ENCODE peak calls at places on chromosomes 3 and 15, in nine cellular contexts. One of them, this sample, is unnamed.

GRCh38 chr15:86915811-86916331 is 836.2 kb downstream of the AGBL1 start:
- DNase-seq in HCT116: no peak
- DNase-seq in Peyer's patch: no peak
- DNase-seq in naive thymus-derived CD4-positive, alpha-beta T cell: no peak
- DNase-seq in LNCaP clone FGC: peak
- DNase-seq in kidney epithelial cell: peak
- DNase-seq in small intestine: peak
- DNase-seq in bronchial epithelial cell: peak
- DNase-seq in CD8-positive, alpha-beta T cell: no peak
- DNase-seq in this sample: peak

GRCh38 chr3:111236833-111237713 is 165.5 kb downstream of the NECTIN3 start:
- DNase-seq in kidney epithelial cell: peak
- DNase-seq in HCT116: no peak
- DNase-seq in bronchial epithelial cell: peak
- DNase-seq in Peyer's patch: no peak
- DNase-seq in CD8-positive, alpha-beta T cell: no peak
- DNase-seq in naive thymus-derived CD4-positive, alpha-beta T cell: no peak
- DNase-seq in LNCaP clone FGC: no peak
- DNase-seq in small intestine: no peak
- DNase-seq in this sample: no peak

GRCh38 chr3:63955830-63956545 is 43.8 kb upstream of the SCAANT1 start:
- DNase-seq in kidney epithelial cell: no peak
- DNase-seq in naive thymus-derived CD4-positive, alpha-beta T cell: no peak
- DNase-seq in Peyer's patch: no peak
- DNase-seq in small intestine: no peak
- DNase-seq in CD8-positive, alpha-beta T cell: no peak
- DNase-seq in HCT116: no peak
- DNase-seq in LNCaP clone FGC: no peak
- DNase-seq in bronchial epithelial cell: no peak
- DNase-seq in this sample: no peak

GRCh38 chr3:73490453-73491311 is 134.1 kb downstream of the PDZRN3 start:
- DNase-seq in bronchial epithelial cell: no peak
- DNase-seq in small intestine: no peak
- DNase-seq in naive thymus-derived CD4-positive, alpha-beta T cell: no peak
- DNase-seq in HCT116: no peak
- DNase-seq in kidney epithelial cell: no peak
- DNase-seq in LNCaP clone FGC: no peak
- DNase-seq in CD8-positive, alpha-beta T cell: no peak
- DNase-seq in Peyer's patch: no peak
- DNase-seq in this sample: peak

GRCh38 chr3:9713142-9713541 is 9.5 kb downstream of the CPNE9 start:
- DNase-seq in bronchial epithelial cell: no peak
- DNase-seq in kidney epithelial cell: no peak
- DNase-seq in small intestine: no peak
- DNase-seq in LNCaP clone FGC: no peak
- DNase-seq in CD8-positive, alpha-beta T cell: no peak
- DNase-seq in HCT116: no peak
- DNase-seq in naive thymus-derived CD4-positive, alpha-beta T cell: no peak
- DNase-seq in Peyer's patch: no peak
- DNase-seq in this sample: no peak

GRCh38 chr3:132448211-132448961 is 31.1 kb downstream of the DNAJC13 start:
- DNase-seq in kidney epithelial cell: no peak
- DNase-seq in naive thymus-derived CD4-positive, alpha-beta T cell: no peak
- DNase-seq in HCT116: no peak
- DNase-seq in Peyer's patch: no peak
- DNase-seq in bronchial epithelial cell: no peak
- DNase-seq in small intestine: no peak
- DNase-seq in CD8-positive, alpha-beta T cell: no peak
- DNase-seq in LNCaP clone FGC: no peak
- DNase-seq in this sample: no peak

GRCh38 chr15:72782993-72783562 is 480 bp downstream of the ADPGK start:
- DNase-seq in Peyer's patch: peak
- DNase-seq in naive thymus-derived CD4-positive, alpha-beta T cell: peak
- DNase-seq in LNCaP clone FGC: no peak
- DNase-seq in CD8-positive, alpha-beta T cell: peak
- DNase-seq in kidney epithelial cell: no peak
- DNase-seq in small intestine: peak
- DNase-seq in bronchial epithelial cell: peak
- DNase-seq in HCT116: no peak
- DNase-seq in this sample: no peak

GRCh38 chr3:113629941-113630340 is 66.5 kb downstream of the USF3 start:
- DNase-seq in LNCaP clone FGC: no peak
- DNase-seq in Peyer's patch: no peak
- DNase-seq in HCT116: no peak
- DNase-seq in naive thymus-derived CD4-positive, alpha-beta T cell: no peak
- DNase-seq in kidney epithelial cell: no peak
- DNase-seq in CD8-positive, alpha-beta T cell: no peak
- DNase-seq in bronchial epithelial cell: no peak
- DNase-seq in small intestine: no peak
- DNase-seq in this sample: no peak

GRCh38 chr15:62845239-62846126 is 197.1 kb upstream of the TPM1 start:
- DNase-seq in kidney epithelial cell: no peak
- DNase-seq in bronchial epithelial cell: no peak
- DNase-seq in HCT116: no peak
- DNase-seq in naive thymus-derived CD4-positive, alpha-beta T cell: no peak
- DNase-seq in LNCaP clone FGC: no peak
- DNase-seq in CD8-positive, alpha-beta T cell: no peak
- DNase-seq in Peyer's patch: no peak
- DNase-seq in small intestine: no peak
- DNase-seq in this sample: no peak

GRCh38 chr3:175956964-175957363 is 1097.8 kb downstream of the NAALADL2 start:
- DNase-seq in bronchial epithelial cell: peak
- DNase-seq in Peyer's patch: no peak
- DNase-seq in HCT116: no peak
- DNase-seq in CD8-positive, alpha-beta T cell: no peak
- DNase-seq in small intestine: no peak
- DNase-seq in LNCaP clone FGC: peak
- DNase-seq in naive thymus-derived CD4-positive, alpha-beta T cell: no peak
- DNase-seq in kidney epithelial cell: no peak
- DNase-seq in this sample: no peak

GRCh38 chr3:46496745-46497555 is 826 bp upstream of the RTP3 start:
- DNase-seq in HCT116: no peak
- DNase-seq in bronchial epithelial cell: peak
- DNase-seq in naive thymus-derived CD4-positive, alpha-beta T cell: peak
- DNase-seq in Peyer's patch: peak
- DNase-seq in small intestine: peak
- DNase-seq in kidney epithelial cell: no peak
- DNase-seq in CD8-positive, alpha-beta T cell: peak
- DNase-seq in LNCaP clone FGC: no peak
- DNase-seq in this sample: no peak

GRCh38 chr3:109683746-109684145 is 346.4 kb upstream of the DPPA4 start:
- DNase-seq in LNCaP clone FGC: no peak
- DNase-seq in HCT116: no peak
- DNase-seq in naive thymus-derived CD4-positive, alpha-beta T cell: no peak
- DNase-seq in CD8-positive, alpha-beta T cell: no peak
- DNase-seq in small intestine: no peak
- DNase-seq in Peyer's patch: no peak
- DNase-seq in kidney epithelial cell: no peak
- DNase-seq in bronchial epithelial cell: peak
- DNase-seq in this sample: no peak

GRCh38 chr3:125054436-125055164 is 1.2 kb downstream of the HEG1 start:
- DNase-seq in naive thymus-derived CD4-positive, alpha-beta T cell: peak
- DNase-seq in LNCaP clone FGC: no peak
- DNase-seq in kidney epithelial cell: no peak
- DNase-seq in bronchial epithelial cell: no peak
- DNase-seq in Peyer's patch: peak
- DNase-seq in small intestine: peak
- DNase-seq in CD8-positive, alpha-beta T cell: no peak
- DNase-seq in HCT116: no peak
- DNase-seq in this sample: no peak

GRCh38 chr3:64196236-64196929 is 28.9 kb downstream of the PRICKLE2 start:
- DNase-seq in naive thymus-derived CD4-positive, alpha-beta T cell: no peak
- DNase-seq in LNCaP clone FGC: no peak
- DNase-seq in bronchial epithelial cell: no peak
- DNase-seq in kidney epithelial cell: no peak
- DNase-seq in HCT116: no peak
- DNase-seq in CD8-positive, alpha-beta T cell: no peak
- DNase-seq in Peyer's patch: no peak
- DNase-seq in small intestine: no peak
- DNase-seq in this sample: no peak

GRCh38 chr15:96340611-96341464 is 10.3 kb downstream of the NR2F2 start:
- DNase-seq in CD8-positive, alpha-beta T cell: no peak
- DNase-seq in LNCaP clone FGC: no peak
- DNase-seq in kidney epithelial cell: no peak
- DNase-seq in naive thymus-derived CD4-positive, alpha-beta T cell: no peak
- DNase-seq in bronchial epithelial cell: no peak
- DNase-seq in small intestine: no peak
- DNase-seq in HCT116: no peak
- DNase-seq in Peyer's patch: peak
- DNase-seq in this sample: no peak

GRCh38 chr15:70323111-70323851 is 225.6 kb upstream of the TLE3 start:
- DNase-seq in LNCaP clone FGC: peak
- DNase-seq in bronchial epithelial cell: no peak
- DNase-seq in small intestine: no peak
- DNase-seq in kidney epithelial cell: no peak
- DNase-seq in HCT116: no peak
- DNase-seq in naive thymus-derived CD4-positive, alpha-beta T cell: no peak
- DNase-seq in CD8-positive, alpha-beta T cell: no peak
- DNase-seq in Peyer's patch: no peak
- DNase-seq in this sample: no peak

GRCh38 chr3:170999737-171000242 is 26.7 kb downstream of the SLC2A2 start:
- DNase-seq in small intestine: peak
- DNase-seq in kidney epithelial cell: peak
- DNase-seq in LNCaP clone FGC: no peak
- DNase-seq in bronchial epithelial cell: peak
- DNase-seq in HCT116: peak
- DNase-seq in CD8-positive, alpha-beta T cell: no peak
- DNase-seq in Peyer's patch: peak
- DNase-seq in naive thymus-derived CD4-positive, alpha-beta T cell: no peak
- DNase-seq in this sample: peak

GRCh38 chr3:22322861-22323260 is 571.9 kb upstream of the ZNF385D start:
- DNase-seq in LNCaP clone FGC: no peak
- DNase-seq in naive thymus-derived CD4-positive, alpha-beta T cell: no peak
- DNase-seq in CD8-positive, alpha-beta T cell: no peak
- DNase-seq in kidney epithelial cell: no peak
- DNase-seq in HCT116: no peak
- DNase-seq in bronchial epithelial cell: no peak
- DNase-seq in Peyer's patch: no peak
- DNase-seq in small intestine: no peak
- DNase-seq in this sample: no peak

GRCh38 chr3:17501745-17502144 is 240.7 kb downstream of the TBC1D5 start:
- DNase-seq in naive thymus-derived CD4-positive, alpha-beta T cell: no peak
- DNase-seq in bronchial epithelial cell: no peak
- DNase-seq in CD8-positive, alpha-beta T cell: no peak
- DNase-seq in Peyer's patch: no peak
- DNase-seq in kidney epithelial cell: no peak
- DNase-seq in small intestine: no peak
- DNase-seq in HCT116: no peak
- DNase-seq in LNCaP clone FGC: no peak
- DNase-seq in this sample: no peak

GRCh38 chr15:50181983-50182232 is at the start of gene SLC27A2:
- DNase-seq in kidney epithelial cell: no peak
- DNase-seq in LNCaP clone FGC: no peak
- DNase-seq in Peyer's patch: no peak
- DNase-seq in CD8-positive, alpha-beta T cell: no peak
- DNase-seq in bronchial epithelial cell: no peak
- DNase-seq in naive thymus-derived CD4-positive, alpha-beta T cell: no peak
- DNase-seq in HCT116: peak
- DNase-seq in small intestine: no peak
- DNase-seq in this sample: no peak

GRCh38 chr3:56323986-56324420 is 144.3 kb downstream of the ERC2 start:
- DNase-seq in LNCaP clone FGC: no peak
- DNase-seq in naive thymus-derived CD4-positive, alpha-beta T cell: no peak
- DNase-seq in CD8-positive, alpha-beta T cell: no peak
- DNase-seq in small intestine: no peak
- DNase-seq in HCT116: no peak
- DNase-seq in bronchial epithelial cell: peak
- DNase-seq in kidney epithelial cell: peak
- DNase-seq in Peyer's patch: no peak
- DNase-seq in this sample: peak

GRCh38 chr3:127718916-127719290 is 46.2 kb downstream of the ABTB1 start:
- DNase-seq in Peyer's patch: peak
- DNase-seq in LNCaP clone FGC: no peak
- DNase-seq in small intestine: no peak
- DNase-seq in naive thymus-derived CD4-positive, alpha-beta T cell: no peak
- DNase-seq in HCT116: no peak
- DNase-seq in bronchial epithelial cell: no peak
- DNase-seq in kidney epithelial cell: no peak
- DNase-seq in CD8-positive, alpha-beta T cell: no peak
- DNase-seq in this sample: no peak
- H3K4me3 ChIP-seq in Peyer's patch: no peak
- H3K4me3 ChIP-seq in LNCaP clone FGC: no peak
- H3K4me3 ChIP-seq in small intestine: no peak
- H3K4me3 ChIP-seq in naive thymus-derived CD4-positive, alpha-beta T cell: no peak
- H3K4me3 ChIP-seq in HCT116: no peak
- H3K4me3 ChIP-seq in bronchial epithelial cell: no peak
- H3K4me3 ChIP-seq in kidney epithelial cell: no peak
- H3K4me3 ChIP-seq in CD8-positive, alpha-beta T cell: no peak
- H3K4me3 ChIP-seq in this sample: no peak

GRCh38 chr3:127784283-127784682 is 38.0 kb downstream of the MGLL start:
- DNase-seq in HCT116: no peak
- DNase-seq in naive thymus-derived CD4-positive, alpha-beta T cell: no peak
- DNase-seq in small intestine: no peak
- DNase-seq in LNCaP clone FGC: no peak
- DNase-seq in bronchial epithelial cell: no peak
- DNase-seq in CD8-positive, alpha-beta T cell: no peak
- DNase-seq in Peyer's patch: no peak
- DNase-seq in kidney epithelial cell: no peak
- DNase-seq in this sample: no peak
- H3K4me3 ChIP-seq in HCT116: no peak
- H3K4me3 ChIP-seq in naive thymus-derived CD4-positive, alpha-beta T cell: no peak
- H3K4me3 ChIP-seq in small intestine: no peak
- H3K4me3 ChIP-seq in LNCaP clone FGC: no peak
- H3K4me3 ChIP-seq in bronchial epithelial cell: no peak
- H3K4me3 ChIP-seq in CD8-positive, alpha-beta T cell: no peak
- H3K4me3 ChIP-seq in Peyer's patch: no peak
- H3K4me3 ChIP-seq in kidney epithelial cell: no peak
- H3K4me3 ChIP-seq in this sample: no peak

DNA sequence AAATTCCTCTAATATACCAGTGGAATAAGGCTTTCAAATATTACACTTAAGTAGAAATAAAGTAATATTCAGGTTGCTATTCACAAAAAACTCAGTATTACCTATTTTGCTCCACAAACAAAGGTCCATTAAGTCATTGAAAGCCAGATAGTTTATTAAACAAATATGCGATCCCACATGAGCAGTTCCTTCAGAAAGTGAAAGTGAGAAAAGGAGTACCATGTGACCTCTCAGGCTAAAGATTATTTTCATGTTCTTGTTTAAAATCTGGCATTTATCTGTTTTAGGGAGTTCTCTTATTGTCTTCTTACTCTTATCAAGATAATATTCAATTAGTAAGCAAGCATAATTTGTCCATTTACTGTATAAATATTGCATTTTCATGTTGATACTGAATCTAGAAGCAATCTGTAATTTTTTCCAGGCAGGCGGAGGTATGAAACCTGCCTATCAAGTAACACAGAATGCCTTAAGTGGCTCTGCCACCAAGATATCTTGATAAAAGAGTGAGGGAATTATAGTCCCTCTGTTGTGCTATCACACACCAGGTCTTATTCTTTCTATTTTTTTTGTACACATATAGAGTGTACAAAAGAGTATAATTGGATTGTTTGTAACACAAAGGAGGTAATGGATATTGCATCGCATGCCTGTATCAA is 20.1 kb upstream of the PLSCR5 start:
- DNase-seq in bronchial epithelial cell: peak
- DNase-seq in Peyer's patch: no peak
- DNase-seq in CD8-positive, alpha-beta T cell: no peak
- DNase-seq in LNCaP clone FGC: no peak
- DNase-seq in small intestine: peak
- DNase-seq in naive thymus-derived CD4-positive, alpha-beta T cell: no peak
- DNase-seq in HCT116: no peak
- DNase-seq in kidney epithelial cell: no peak
- DNase-seq in this sample: no peak
- H3K4me3 ChIP-seq in bronchial epithelial cell: peak
- H3K4me3 ChIP-seq in Peyer's patch: peak
- H3K4me3 ChIP-seq in CD8-positive, alpha-beta T cell: no peak
- H3K4me3 ChIP-seq in LNCaP clone FGC: peak
- H3K4me3 ChIP-seq in small intestine: no peak
- H3K4me3 ChIP-seq in naive thymus-derived CD4-positive, alpha-beta T cell: no peak
- H3K4me3 ChIP-seq in HCT116: no peak
- H3K4me3 ChIP-seq in kidney epithelial cell: no peak
- H3K4me3 ChIP-seq in this sample: no peak

GRCh38 chr3:53496984-53497383 is 2.6 kb downstream of the CACNA1D start:
- DNase-seq in kidney epithelial cell: no peak
- DNase-seq in HCT116: no peak
- DNase-seq in small intestine: no peak
- DNase-seq in bronchial epithelial cell: no peak
- DNase-seq in CD8-positive, alpha-beta T cell: no peak
- DNase-seq in naive thymus-derived CD4-positive, alpha-beta T cell: no peak
- DNase-seq in Peyer's patch: no peak
- DNase-seq in LNCaP clone FGC: no peak
- DNase-seq in this sample: no peak
- H3K4me3 ChIP-seq in kidney epithelial cell: no peak
- H3K4me3 ChIP-seq in HCT116: no peak
- H3K4me3 ChIP-seq in small intestine: no peak
- H3K4me3 ChIP-seq in bronchial epithelial cell: no peak
- H3K4me3 ChIP-seq in CD8-positive, alpha-beta T cell: no peak
- H3K4me3 ChIP-seq in naive thymus-derived CD4-positive, alpha-beta T cell: no peak
- H3K4me3 ChIP-seq in Peyer's patch: no peak
- H3K4me3 ChIP-seq in LNCaP clone FGC: no peak
- H3K4me3 ChIP-seq in this sample: no peak

This sample was measured in skeletal muscle cell.